ENCODE peak calls at places on chromosomes 11 and 22, in ten cellular contexts. One of them, this sample, is unnamed.

GRCh38 chr22:46996595-46997310 is 234.3 kb downstream of the TBC1D22A start:
- DNase-seq in kidney epithelial cell: no peak
- DNase-seq in RWPE1: no peak
- DNase-seq in bronchial epithelial cell: peak; percentile 10
- DNase-seq in mucosa of descending colon: no peak
- DNase-seq in AG04450: no peak
- DNase-seq in AG09309: no peak
- DNase-seq in brain microvascular endothelial cell: no peak
- DNase-seq in endothelial cell: no peak
- DNase-seq in AG04449: no peak
- DNase-seq in this sample: no peak

GRCh38 chr11:60918251-60918940 is 4.4 kb downstream of the TMEM109 start:
- DNase-seq in kidney epithelial cell: no peak
- DNase-seq in RWPE1: no peak
- DNase-seq in bronchial epithelial cell: peak; percentile 56
- DNase-seq in mucosa of descending colon: no peak
- DNase-seq in AG04450: no peak
- DNase-seq in AG09309: no peak
- DNase-seq in brain microvascular endothelial cell: no peak
- DNase-seq in endothelial cell: no peak
- DNase-seq in AG04449: no peak
- DNase-seq in this sample: no peak

GRCh38 chr22:47918276-47918928 is 1156.0 kb downstream of the TBC1D22A start:
- DNase-seq in kidney epithelial cell: no peak
- DNase-seq in RWPE1: no peak
- DNase-seq in bronchial epithelial cell: no peak
- DNase-seq in mucosa of descending colon: no peak
- DNase-seq in AG04450: no peak
- DNase-seq in AG09309: no peak
- DNase-seq in brain microvascular endothelial cell: no peak
- DNase-seq in endothelial cell: no peak
- DNase-seq in AG04449: no peak
- DNase-seq in this sample: no peak

GRCh38 chr11:133971871-133972270 is 15.1 kb upstream of the IGSF9B start:
- DNase-seq in kidney epithelial cell: no peak
- DNase-seq in RWPE1: no peak
- DNase-seq in bronchial epithelial cell: no peak
- DNase-seq in mucosa of descending colon: no peak
- DNase-seq in AG04450: no peak
- DNase-seq in AG09309: no peak
- DNase-seq in brain microvascular endothelial cell: no peak
- DNase-seq in endothelial cell: no peak
- DNase-seq in AG04449: no peak
- DNase-seq in this sample: no peak

GRCh38 chr11:19739872-19740271 is 27.2 kb downstream of the NAV2 start:
- DNase-seq in kidney epithelial cell: no peak
- DNase-seq in RWPE1: no peak
- DNase-seq in bronchial epithelial cell: no peak
- DNase-seq in mucosa of descending colon: no peak
- DNase-seq in AG04450: no peak
- DNase-seq in AG09309: no peak
- DNase-seq in brain microvascular endothelial cell: no peak
- DNase-seq in endothelial cell: peak; percentile 40
- DNase-seq in AG04449: no peak
- DNase-seq in this sample: no peak

GRCh38 chr11:72102162-72102561 is 935 bp downstream of the LAMTOR1 start:
- DNase-seq in kidney epithelial cell: no peak
- DNase-seq in RWPE1: no peak
- DNase-seq in bronchial epithelial cell: no peak
- DNase-seq in mucosa of descending colon: no peak
- DNase-seq in AG04450: no peak
- DNase-seq in AG09309: no peak
- DNase-seq in brain microvascular endothelial cell: no peak
- DNase-seq in endothelial cell: no peak
- DNase-seq in AG04449: no peak
- DNase-seq in this sample: no peak

GRCh38 chr11:2803186-2804057 is 82.2 kb downstream of the CDKN1C start:
- DNase-seq in kidney epithelial cell: no peak
- DNase-seq in RWPE1: no peak
- DNase-seq in bronchial epithelial cell: peak; percentile 63
- DNase-seq in mucosa of descending colon: peak; percentile 31
- DNase-seq in AG04450: no peak
- DNase-seq in AG09309: no peak
- DNase-seq in brain microvascular endothelial cell: no peak
- DNase-seq in endothelial cell: no peak
- DNase-seq in AG04449: no peak
- DNase-seq in this sample: peak; percentile 59

GRCh38 chr22:46971141-46971775 is 208.8 kb downstream of the TBC1D22A start:
- DNase-seq in kidney epithelial cell: peak; percentile 50
- DNase-seq in RWPE1: no peak
- DNase-seq in bronchial epithelial cell: no peak
- DNase-seq in mucosa of descending colon: no peak
- DNase-seq in AG04450: no peak
- DNase-seq in AG09309: no peak
- DNase-seq in brain microvascular endothelial cell: peak; percentile 37
- DNase-seq in endothelial cell: peak; percentile 51
- DNase-seq in AG04449: no peak
- DNase-seq in this sample: no peak

GRCh38 chr11:114085965-114086364 is 26.5 kb downstream of the ZBTB16 start:
- DNase-seq in kidney epithelial cell: no peak
- DNase-seq in RWPE1: no peak
- DNase-seq in bronchial epithelial cell: peak; percentile 2
- DNase-seq in mucosa of descending colon: no peak
- DNase-seq in AG04450: no peak
- DNase-seq in AG09309: no peak
- DNase-seq in brain microvascular endothelial cell: no peak
- DNase-seq in endothelial cell: no peak
- DNase-seq in AG04449: no peak
- DNase-seq in this sample: no peak

GRCh38 chr11:86459682-86460460 is 85.2 kb downstream of the CCDC81 start:
- DNase-seq in kidney epithelial cell: peak; percentile 88
- DNase-seq in RWPE1: peak; percentile 93
- DNase-seq in bronchial epithelial cell: peak; percentile 82
- DNase-seq in mucosa of descending colon: no peak
- DNase-seq in AG04450: peak; percentile 83
- DNase-seq in AG09309: peak; percentile 46
- DNase-seq in brain microvascular endothelial cell: peak; percentile 91
- DNase-seq in endothelial cell: no peak
- DNase-seq in AG04449: peak; percentile 74
- DNase-seq in this sample: no peak

GRCh38 chr22:27573280-27573711 is 228.3 kb downstream of the MN1 start:
- DNase-seq in kidney epithelial cell: no peak
- DNase-seq in RWPE1: no peak
- DNase-seq in bronchial epithelial cell: no peak
- DNase-seq in mucosa of descending colon: no peak
- DNase-seq in AG04450: no peak
- DNase-seq in AG09309: no peak
- DNase-seq in brain microvascular endothelial cell: no peak
- DNase-seq in endothelial cell: no peak
- DNase-seq in AG04449: no peak
- DNase-seq in this sample: no peak

GRCh38 chr11:116311141-116311540 is 461.6 kb downstream of the BUD13 start:
- DNase-seq in kidney epithelial cell: no peak
- DNase-seq in RWPE1: no peak
- DNase-seq in bronchial epithelial cell: no peak
- DNase-seq in mucosa of descending colon: no peak
- DNase-seq in AG04450: no peak
- DNase-seq in AG09309: no peak
- DNase-seq in brain microvascular endothelial cell: no peak
- DNase-seq in endothelial cell: no peak
- DNase-seq in AG04449: no peak
- DNase-seq in this sample: no peak

GRCh38 chr22:33461698-33462434 is 403.7 kb upstream of the SYN3 start:
- DNase-seq in kidney epithelial cell: no peak
- DNase-seq in RWPE1: no peak
- DNase-seq in bronchial epithelial cell: peak; percentile 21
- DNase-seq in mucosa of descending colon: no peak
- DNase-seq in AG04450: no peak
- DNase-seq in AG09309: no peak
- DNase-seq in brain microvascular endothelial cell: no peak
- DNase-seq in endothelial cell: no peak
- DNase-seq in AG04449: no peak
- DNase-seq in this sample: no peak

GRCh38 chr11:95149659-95150294 is 60.1 kb downstream of the ENDOD1 start:
- DNase-seq in kidney epithelial cell: peak; percentile 50
- DNase-seq in RWPE1: peak; percentile 54
- DNase-seq in bronchial epithelial cell: peak; percentile 58
- DNase-seq in mucosa of descending colon: peak; percentile 66
- DNase-seq in AG04450: no peak
- DNase-seq in AG09309: no peak
- DNase-seq in brain microvascular endothelial cell: no peak
- DNase-seq in endothelial cell: peak; percentile 41
- DNase-seq in AG04449: no peak
- DNase-seq in this sample: peak; percentile 68

GRCh38 chr11:37657645-37658044 is 1059.6 kb upstream of the RAG2 start:
- DNase-seq in kidney epithelial cell: no peak
- DNase-seq in RWPE1: peak; percentile 13
- DNase-seq in bronchial epithelial cell: peak; percentile 49
- DNase-seq in mucosa of descending colon: no peak
- DNase-seq in AG04450: no peak
- DNase-seq in AG09309: no peak
- DNase-seq in brain microvascular endothelial cell: no peak
- DNase-seq in endothelial cell: no peak
- DNase-seq in AG04449: no peak
- DNase-seq in this sample: no peak
- TF ChIP-seq CTCF in kidney epithelial cell: peak; percentile 26
- TF ChIP-seq CTCF in RWPE1: peak; percentile 80
- TF ChIP-seq CTCF in bronchial epithelial cell: peak; percentile 42
- TF ChIP-seq CTCF in mucosa of descending colon: no peak
- TF ChIP-seq CTCF in AG04450: peak; percentile 56
- TF ChIP-seq CTCF in AG09309: peak; percentile 13
- TF ChIP-seq CTCF in brain microvascular endothelial cell: peak; percentile 54
- TF ChIP-seq CTCF in endothelial cell: peak; percentile 14
- TF ChIP-seq CTCF in AG04449: peak; percentile 57
- TF ChIP-seq CTCF in this sample: no peak

DNA sequence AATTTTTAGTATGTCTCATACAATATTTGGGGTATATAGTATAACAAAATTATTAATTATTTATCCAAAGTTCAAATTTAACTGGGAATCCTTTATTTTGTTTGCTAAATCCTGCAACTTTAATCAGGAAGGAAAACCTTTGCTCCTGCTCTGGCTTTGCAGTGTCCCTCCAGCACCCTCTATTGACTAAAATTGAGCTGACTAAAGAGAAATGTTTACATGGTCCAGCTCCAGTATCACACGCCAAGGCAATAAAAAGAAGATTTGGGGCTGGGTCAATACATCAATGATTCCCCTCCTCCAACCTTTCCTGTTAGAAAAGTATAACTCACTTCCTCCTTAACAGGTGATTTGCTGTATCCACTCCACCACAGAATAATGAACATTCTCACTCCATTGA is 153.0 kb upstream of the LRRC4C start:
- DNase-seq in kidney epithelial cell: no peak
- DNase-seq in RWPE1: no peak
- DNase-seq in bronchial epithelial cell: peak; percentile 0
- DNase-seq in mucosa of descending colon: no peak
- DNase-seq in AG04450: no peak
- DNase-seq in AG09309: no peak
- DNase-seq in brain microvascular endothelial cell: no peak
- DNase-seq in endothelial cell: no peak
- DNase-seq in AG04449: no peak
- DNase-seq in this sample: no peak
- TF ChIP-seq CTCF in kidney epithelial cell: peak; percentile 41
- TF ChIP-seq CTCF in RWPE1: no peak
- TF ChIP-seq CTCF in bronchial epithelial cell: no peak
- TF ChIP-seq CTCF in mucosa of descending colon: no peak
- TF ChIP-seq CTCF in AG04450: no peak
- TF ChIP-seq CTCF in AG09309: no peak
- TF ChIP-seq CTCF in brain microvascular endothelial cell: no peak
- TF ChIP-seq CTCF in endothelial cell: no peak
- TF ChIP-seq CTCF in AG04449: no peak
- TF ChIP-seq CTCF in this sample: no peak

DNA sequence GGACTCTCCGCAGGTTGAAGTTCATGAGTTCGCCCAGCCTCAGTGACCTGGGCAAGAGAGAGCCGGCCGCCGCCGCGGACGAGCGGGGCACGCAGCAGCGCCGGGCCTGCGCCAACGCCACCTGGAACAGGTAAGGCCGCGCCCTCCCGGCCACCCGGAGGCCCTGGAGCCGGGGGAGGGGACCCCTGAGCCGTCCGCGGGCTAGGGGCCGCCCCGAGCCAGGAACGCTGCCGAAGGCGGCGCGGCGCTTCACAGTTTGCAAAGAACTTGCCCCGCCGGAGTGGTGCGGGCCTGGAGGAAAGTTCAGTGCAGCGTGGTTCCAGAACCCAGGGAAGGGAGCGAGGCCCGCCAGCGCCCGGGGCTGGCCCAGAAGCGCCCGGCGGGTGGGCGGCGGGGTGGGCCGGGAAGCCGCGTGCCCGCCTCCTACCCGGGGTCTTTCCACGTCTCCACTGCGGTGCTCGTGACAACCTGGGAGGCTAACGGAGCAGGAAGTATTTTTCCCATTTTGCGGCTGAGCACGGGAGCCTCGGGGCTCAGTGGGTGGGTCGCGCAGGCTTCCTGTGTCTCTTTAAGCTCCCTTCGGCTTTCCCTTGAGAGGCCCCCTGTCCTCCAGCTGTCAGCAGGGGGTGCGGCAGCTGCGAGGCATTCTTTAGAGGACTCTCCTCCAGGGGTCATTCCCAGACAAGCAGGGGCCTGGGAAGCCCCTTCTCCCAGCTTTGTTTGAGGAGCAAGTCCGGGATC is 645 bp downstream of the PRR5 start:
- DNase-seq in kidney epithelial cell: no peak
- DNase-seq in RWPE1: no peak
- DNase-seq in bronchial epithelial cell: no peak
- DNase-seq in mucosa of descending colon: no peak
- DNase-seq in AG04450: no peak
- DNase-seq in AG09309: no peak
- DNase-seq in brain microvascular endothelial cell: peak; percentile 17
- DNase-seq in endothelial cell: peak; percentile 37
- DNase-seq in AG04449: no peak
- DNase-seq in this sample: no peak
- TF ChIP-seq CTCF in kidney epithelial cell: peak; percentile 30
- TF ChIP-seq CTCF in RWPE1: no peak
- TF ChIP-seq CTCF in bronchial epithelial cell: no peak
- TF ChIP-seq CTCF in mucosa of descending colon: no peak
- TF ChIP-seq CTCF in AG04450: peak; percentile 34
- TF ChIP-seq CTCF in AG09309: peak; percentile 8
- TF ChIP-seq CTCF in brain microvascular endothelial cell: peak; percentile 35
- TF ChIP-seq CTCF in endothelial cell: no peak
- TF ChIP-seq CTCF in AG04449: peak; percentile 19
- TF ChIP-seq CTCF in this sample: peak; percentile 15

DNA sequence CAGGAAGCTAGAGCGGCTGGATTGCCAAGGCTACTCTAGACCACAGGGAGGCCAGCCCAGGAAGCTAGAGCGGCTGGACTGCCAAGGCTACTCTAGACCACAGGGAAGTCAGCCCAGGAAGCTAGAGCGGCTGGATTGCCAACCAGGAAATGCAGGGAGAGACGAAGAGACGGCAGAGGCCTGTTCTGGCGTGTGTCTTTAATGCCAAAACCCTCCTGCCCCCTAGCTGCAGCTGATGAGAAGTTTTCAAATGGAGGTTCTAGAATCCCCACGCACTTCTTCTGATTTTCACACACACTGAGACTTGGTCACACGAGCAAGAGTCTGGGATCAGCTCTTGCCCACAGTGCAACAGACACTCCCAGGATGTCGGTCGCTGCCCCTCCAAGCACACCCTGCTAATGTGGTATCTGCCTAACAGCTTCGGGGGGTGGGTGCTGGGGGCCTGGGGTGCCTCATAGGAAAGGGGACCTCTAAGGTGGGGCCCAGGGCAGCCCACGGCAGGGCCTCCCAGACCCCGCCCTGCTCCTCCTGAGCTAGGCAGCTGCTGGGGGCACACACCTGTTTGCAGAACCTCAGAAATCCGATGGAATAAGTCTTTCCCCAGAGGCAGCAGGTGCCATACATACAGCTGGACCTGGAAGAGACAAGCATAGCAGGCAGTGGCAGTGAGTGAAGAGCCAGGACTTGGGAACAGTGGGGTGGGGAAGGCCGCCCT is 28.5 kb downstream of the MAFF start:
- DNase-seq in kidney epithelial cell: no peak
- DNase-seq in RWPE1: no peak
- DNase-seq in bronchial epithelial cell: peak; percentile 78
- DNase-seq in mucosa of descending colon: no peak
- DNase-seq in AG04450: no peak
- DNase-seq in AG09309: no peak
- DNase-seq in brain microvascular endothelial cell: no peak
- DNase-seq in endothelial cell: peak; percentile 63
- DNase-seq in AG04449: no peak
- DNase-seq in this sample: peak; percentile 62
- TF ChIP-seq CTCF in kidney epithelial cell: peak; percentile 31
- TF ChIP-seq CTCF in RWPE1: no peak
- TF ChIP-seq CTCF in bronchial epithelial cell: peak; percentile 85
- TF ChIP-seq CTCF in mucosa of descending colon: peak; percentile 33
- TF ChIP-seq CTCF in AG04450: peak; percentile 23
- TF ChIP-seq CTCF in AG09309: peak; percentile 21
- TF ChIP-seq CTCF in brain microvascular endothelial cell: peak; percentile 45
- TF ChIP-seq CTCF in endothelial cell: peak; percentile 43
- TF ChIP-seq CTCF in AG04449: peak; percentile 25
- TF ChIP-seq CTCF in this sample: peak; percentile 54

This sample was measured in upper lobe of left lung.